ENCODE peak calls at places on chromosomes 12 and 14, in five cellular contexts. V, Y, N, P and M are unnamed samples.
A peak's percentile ranks its signal among the peaks of the same experiment; 100 is the strongest.

GRCh38 chr12:96108321-96108720 is 72.9 kb upstream of the LTA4H start:
- DNase-seq in V (peak; percentile 4), Y (no peak), N (peak; percentile 11), P (no peak), M (no peak)

GRCh38 chr12:43776498-43776897 is 17.7 kb downstream of the IRAK4 start:
- DNase-seq in V (peak; percentile 13), Y (no peak), N (peak; percentile 8), P (peak; percentile 76), M (no peak)

GRCh38 chr12:12704593-12705230 is 8.7 kb upstream of the GPR19 start:
- DNase-seq in V (peak; percentile 92), Y (no peak), N (peak; percentile 68), P (peak; percentile 89), M (peak; percentile 91)

GRCh38 chr12:67630373-67631088 is 18.0 kb upstream of the DYRK2 start:
- DNase-seq in V (peak; percentile 19), Y (no peak), N (no peak), P (peak; percentile 2), M (no peak)

GRCh38 chr12:30880061-30880460 is 46.5 kb upstream of the TSPAN11 start:
- DNase-seq in V (no peak), Y (no peak), N (no peak), P (no peak), M (no peak)

GRCh38 chr12:71124833-71125460 is 32.9 kb downstream of the TSPAN8 start:
- DNase-seq in V (no peak), Y (no peak), N (no peak), P (no peak), M (no peak)

GRCh38 chr12:55653031-55653430 is 16.3 kb downstream of the OR10P1 start:
- DNase-seq in V (no peak), Y (no peak), N (no peak), P (no peak), M (no peak)

GRCh38 chr14:65847065-65847847 is 434.7 kb downstream of the FUT8 start:
- DNase-seq in V (no peak), Y (no peak), N (no peak), P (no peak), M (no peak)

GRCh38 chr12:34393821-34394150 is 371.5 kb downstream of the ALG10 start:
- DNase-seq in V (no peak), Y (no peak), N (no peak), P (no peak), M (no peak)

GRCh38 chr12:131643581-131644452 is 67.1 kb upstream of the SFSWAP start:
- DNase-seq in V (no peak), Y (no peak), N (no peak), P (no peak), M (no peak)

GRCh38 chr14:71331393-71331792 is 424.1 kb downstream of the PCNX1 start:
- DNase-seq in V (no peak), Y (no peak), N (no peak), P (no peak), M (no peak)

GRCh38 chr14:33782923-33783322 is 168.0 kb downstream of the EGLN3 start:
- DNase-seq in V (no peak), Y (no peak), N (no peak), P (no peak), M (no peak)

GRCh38 chr12:7868391-7868790 is 4.3 kb downstream of the SLC2A14 start:
- DNase-seq in V (peak; percentile 52), Y (no peak), N (no peak), P (peak; percentile 41), M (no peak)

DNA sequence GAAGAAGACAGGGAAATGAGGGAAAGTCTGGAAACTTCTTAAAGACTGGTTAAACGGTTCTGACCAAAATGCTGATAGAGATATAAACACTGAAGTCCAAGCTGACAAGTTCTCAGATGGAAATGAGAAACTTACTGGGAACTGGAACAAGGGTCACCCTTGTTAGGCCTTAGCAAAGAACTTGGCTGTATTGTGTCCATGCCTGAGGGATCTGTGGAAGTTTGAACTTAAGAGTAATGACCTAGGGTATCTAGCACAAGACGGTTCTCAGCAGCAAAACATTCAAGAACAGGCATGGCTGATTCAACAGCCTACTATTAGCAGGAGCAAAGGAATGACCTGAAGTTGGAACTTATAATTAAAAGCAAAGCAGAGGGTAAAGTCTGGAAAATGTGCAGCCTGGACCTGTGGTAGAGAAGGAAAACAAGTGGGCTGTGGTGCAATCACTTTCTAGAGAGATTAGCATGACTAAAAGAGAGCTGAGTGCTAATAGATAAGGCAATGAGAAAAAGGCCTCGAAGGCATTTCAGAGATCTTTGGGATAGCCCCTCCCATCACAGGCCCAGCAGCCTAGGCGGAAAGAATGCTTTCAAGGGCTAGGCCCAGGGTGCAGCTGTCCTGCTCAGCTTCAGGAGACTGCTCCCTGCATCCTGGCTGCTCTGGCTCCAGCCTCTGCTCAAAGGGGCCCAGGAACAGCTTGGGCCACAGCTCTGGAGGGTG is 60.3 kb downstream of the ATP2B1 start:
- DNase-seq in V (peak; percentile 53), Y (no peak), N (no peak), P (no peak), M (no peak)
- H3K4me3 ChIP-seq in V (no peak overlapping the region), Y (no peak overlapping the region), N (no peak overlapping the region), P (no peak overlapping the region), M (no peak overlapping the region)

GRCh38 chr12:20220339-20220738 is 148.0 kb upstream of the PDE3A start:
- DNase-seq in V (peak; percentile 37), Y (no peak), N (no peak), P (peak; percentile 48), M (peak; percentile 40)
- TF ChIP-seq CTCF in V (peak; percentile 46), Y (no peak), N (no peak), P (peak; percentile 54), M (peak; percentile 34)

GRCh38 chr12:111640498-111640897 is 41.4 kb upstream of the ATXN2 start:
- DNase-seq in V (no peak), Y (no peak), N (no peak), P (no peak), M (no peak)

GRCh38 chr12:111638576-111638975 is 39.5 kb upstream of the ATXN2 start:
- DNase-seq in V (peak; percentile 76), Y (no peak), N (no peak), P (no peak), M (no peak)

GRCh38 chr12:111635524-111635923 is 36.4 kb upstream of the ATXN2 start:
- DNase-seq in V (peak; percentile 63), Y (no peak), N (no peak), P (no peak), M (no peak)

DNA sequence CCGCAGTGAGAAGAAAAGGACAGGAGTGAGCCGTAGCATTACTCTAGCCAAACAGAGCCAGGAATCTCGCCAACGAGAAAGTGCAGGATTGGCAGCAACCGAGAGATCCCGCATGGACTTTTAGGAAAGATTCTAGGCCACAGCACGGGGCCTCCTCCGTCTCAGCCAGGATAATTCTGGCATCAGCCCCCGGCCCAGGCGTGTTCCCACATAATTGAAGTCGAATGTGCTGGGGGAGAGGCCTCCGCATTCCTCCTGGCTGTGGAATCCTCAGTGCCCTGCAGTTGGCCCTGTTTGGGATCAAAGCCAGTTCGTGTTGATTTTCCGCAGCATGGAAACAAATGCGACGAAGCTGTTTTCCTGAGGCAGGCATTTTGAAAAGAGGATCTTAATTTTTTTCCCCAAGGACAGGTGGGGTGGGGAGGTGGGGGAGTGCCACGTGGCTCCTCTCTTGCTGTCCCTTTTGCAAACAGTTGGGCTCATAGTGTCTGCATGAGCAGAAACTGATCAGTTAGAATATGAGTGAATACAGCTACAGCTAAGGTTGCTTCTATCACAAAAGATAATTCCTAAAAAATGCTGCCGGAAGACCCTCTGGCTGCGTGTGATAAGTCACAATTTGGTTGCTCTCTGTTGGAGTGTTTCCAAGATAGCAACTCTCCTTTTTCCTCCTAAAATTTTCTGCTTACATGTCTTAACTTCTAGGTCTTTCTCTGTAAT is 37.3 kb upstream of the ATXN2 start:
- DNase-seq in V (peak; percentile 82), Y (peak; percentile 5), N (peak; percentile 55), P (no peak), M (peak; percentile 83)
- H3K4me3 ChIP-seq in V (no peak overlapping the region), Y (peak overlapping the region; percentile 58), N (no peak overlapping the region), P (no peak overlapping the region), M (no peak overlapping the region)

GRCh38 chr12:6201199-6201608 is 1.0 kb downstream of the CD9 start:
- DNase-seq in V (no peak), Y (no peak), N (no peak), P (peak; percentile 57), M (no peak)
- TF ChIP-seq CTCF in V (no peak), Y (no peak), N (no peak), P (no peak), M (no peak)

GRCh38 chr12:77120156-77120555 is 54.8 kb upstream of the E2F7 start:
- DNase-seq in V (peak; percentile 66), Y (no peak), N (no peak), P (peak; percentile 92), M (no peak)

GRCh38 chr12:77120695-77121094 is 55.3 kb upstream of the E2F7 start:
- DNase-seq in V (peak; percentile 74), Y (no peak), N (no peak), P (peak; percentile 81), M (peak; percentile 26)

GRCh38 chr12:77115471-77115870 is 50.1 kb upstream of the E2F7 start:
- DNase-seq in V (no peak), Y (no peak), N (no peak), P (no peak), M (no peak)

GRCh38 chr12:77116277-77116676 is 50.9 kb upstream of the E2F7 start:
- DNase-seq in V (peak; percentile 80), Y (no peak), N (no peak), P (no peak), M (no peak)

GRCh38 chr12:77118696-77119095 is 53.3 kb upstream of the E2F7 start:
- DNase-seq in V (peak; percentile 62), Y (no peak), N (no peak), P (peak; percentile 34), M (no peak)
- H3K4me3 ChIP-seq in V (no peak overlapping the region), Y (no peak overlapping the region), N (no peak overlapping the region), P (no peak overlapping the region), M (no peak overlapping the region)

GRCh38 chr12:108191938-108192337 is 62.9 kb downstream of the WSCD2 start:
- DNase-seq in V (no peak), Y (no peak), N (no peak), P (no peak), M (no peak)

GRCh38 chr12:108187831-108188230 is 58.7 kb downstream of the WSCD2 start:
- DNase-seq in V (no peak), Y (no peak), N (no peak), P (no peak), M (no peak)

GRCh38 chr12:108193493-108193892 is 64.4 kb downstream of the WSCD2 start:
- DNase-seq in V (no peak), Y (no peak), N (no peak), P (no peak), M (no peak)

GRCh38 chr12:108191086-108191485 is 62.0 kb downstream of the WSCD2 start:
- DNase-seq in V (no peak), Y (no peak), N (no peak), P (no peak), M (no peak)

DNA sequence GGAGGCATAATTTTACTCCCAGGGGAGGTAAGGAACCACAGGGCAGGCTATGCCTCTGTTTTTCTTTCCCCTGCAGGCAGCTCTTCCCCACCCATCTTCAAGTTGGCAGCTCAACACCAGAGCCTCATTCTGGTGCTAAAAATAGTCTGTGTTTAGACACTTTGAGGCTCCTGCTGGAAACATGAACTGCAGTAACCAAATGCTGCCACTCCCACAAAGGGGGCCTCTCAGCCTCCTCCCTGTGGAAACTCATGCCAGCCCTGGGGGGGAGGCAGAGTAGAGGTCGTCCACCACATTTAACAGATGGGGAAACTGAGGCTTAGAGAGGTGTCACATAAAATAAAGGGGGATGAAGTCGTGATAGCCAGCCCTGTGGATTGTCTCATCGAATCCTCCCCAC is 61.4 kb downstream of the WSCD2 start:
- DNase-seq in V (no peak), Y (no peak), N (peak; percentile 5), P (no peak), M (no peak)
- TF ChIP-seq CTCF in V (no peak), Y (no peak), N (no peak), P (no peak), M (no peak)

GRCh38 chr14:87432698-87433097 is 560.3 kb downstream of the GALC start:
- DNase-seq in V (no peak), Y (no peak), N (no peak), P (no peak), M (no peak)
- H3K4me3 ChIP-seq in V (no peak overlapping the region), Y (no peak overlapping the region), N (no peak overlapping the region), P (no peak overlapping the region), M (no peak overlapping the region)